ENCODE peak calls at places on chromosomes 12 and 14, in ten cellular contexts. M is kidney glomerular epithelial cell; D is caudate nucleus; L is fibroblast of villous mesenchyme; X is non-pigmented ciliary epithelial cell; Z is fibroblast of lung; E is H4; C is astrocyte of the spinal cord; G is GM04504; B is CD4-positive, alpha-beta memory T cell. O is an unnamed sample.

GRCh38 chr12:121789800-121790748 is 3.4 kb downstream of the RHOF start:
- DNase-seq in L (peak), E (no peak), X (no peak), C (no peak), G (no peak), M (no peak), B (peak), Z (no peak), D (no peak), O (no peak)

GRCh38 chr12:76420221-76420620 is 72.0 kb upstream of the BBS10 start:
- DNase-seq in X (no peak), C (no peak), Z (no peak), D (no peak), B (no peak), L (no peak), E (no peak), G (no peak), M (no peak), O (no peak)

GRCh38 chr12:69151254-69151751 is 88.1 kb upstream of the CPSF6 start:
- DNase-seq in B (no peak), L (peak), M (no peak), C (peak), D (no peak), G (no peak), Z (peak), X (no peak), E (no peak), O (no peak)

GRCh38 chr12:104370989-104371870 is 67.7 kb downstream of the EID3 start:
- DNase-seq in C (peak), L (no peak), E (peak), B (no peak), X (no peak), D (no peak), Z (no peak), G (no peak), M (peak), O (peak)

GRCh38 chr12:26195250-26195640 is at the start of gene SSPN:
- DNase-seq in E (no peak), X (no peak), Z (peak), D (peak), C (peak), B (no peak), M (peak), G (peak), L (peak), O (peak)

GRCh38 chr14:106845286-106846087 is 1319.1 kb downstream of the TMEM121 start:
- DNase-seq in X (no peak), B (peak), E (peak), M (peak), C (no peak), G (no peak), L (peak), Z (no peak), D (no peak), O (no peak)

GRCh38 chr12:8697120-8697475 is 693 bp upstream of the RIMKLB start:
- DNase-seq in G (no peak), D (no peak), X (no peak), M (peak), L (peak), C (peak), Z (peak), E (no peak), B (peak), O (no peak)

GRCh38 chr14:65850429-65851145 is 438.1 kb downstream of the FUT8 start:
- DNase-seq in Z (no peak), M (no peak), X (no peak), B (peak), C (no peak), L (no peak), D (no peak), G (no peak), E (no peak), O (no peak)

GRCh38 chr12:53345486-53346195 is 9.5 kb upstream of the SP7 start:
- DNase-seq in L (peak), D (no peak), E (peak), Z (peak), C (no peak), X (no peak), B (no peak), G (peak), M (no peak), O (no peak)

GRCh38 chr12:131366261-131366871 is 344.5 kb upstream of the SFSWAP start:
- DNase-seq in C (no peak), L (no peak), B (no peak), Z (no peak), X (no peak), M (peak), E (no peak), G (no peak), D (no peak), O (no peak)

O was measured in NT2/D1.